ENCODE peak calls at places on chromosomes 5 and 9, in nine cellular contexts. L, B, M, D, E, A, V, O and R are unnamed samples.

GRCh38 chr5:150122158-150122510 is 33.5 kb downstream of the PDGFRB start:
- DNase-seq in E (no peak), V (no peak), A (no peak), B (no peak), M (no peak), D (no peak), O (peak; percentile 57), L (peak; percentile 59), R (peak; percentile 42)

GRCh38 chr9:131889437-131890244 is 149.8 kb upstream of the RAPGEF1 start:
- DNase-seq in D (no peak), M (no peak), B (peak; percentile 21), E (no peak), V (no peak), O (no peak), A (peak; percentile 21), L (no peak), R (no peak)

GRCh38 chr9:128523199-128523925 is 18.8 kb downstream of the GLE1 start:
- DNase-seq in D (no peak), E (no peak), O (no peak), B (peak; percentile 65), V (peak; percentile 70), L (no peak), A (peak; percentile 69), M (peak; percentile 53), R (no peak)

GRCh38 chr5:55558484-55558883 is 23.7 kb upstream of the PLPP1 start:
- DNase-seq in O (no peak), D (no peak), A (no peak), M (no peak), V (no peak), E (no peak), B (no peak), L (no peak), R (no peak)

GRCh38 chr5:58183078-58183885 is 276.6 kb downstream of the PLK2 start:
- DNase-seq in M (no peak), O (no peak), B (no peak), E (no peak), A (no peak), D (no peak), V (no peak), L (no peak), R (no peak)

GRCh38 chr5:57338068-57338848 is 144.4 kb downstream of the ACTBL2 start:
- DNase-seq in D (no peak), L (no peak), M (peak; percentile 35), O (no peak), A (peak; percentile 14), B (no peak), V (peak; percentile 72), E (no peak), R (no peak)

GRCh38 chr9:4862506-4863250 is 69.9 kb downstream of the RCL1 start:
- DNase-seq in E (no peak), L (no peak), A (peak; percentile 74), V (peak; percentile 82), O (no peak), D (no peak), B (peak; percentile 19), M (no peak), R (no peak)

GRCh38 chr5:123538670-123539459 is 26.9 kb downstream of the CSNK1G3 start:
- DNase-seq in L (no peak), B (no peak), M (no peak), A (peak; percentile 55), O (no peak), D (no peak), V (peak; percentile 14), E (no peak), R (peak; percentile 42)

GRCh38 chr5:146574713-146575112 is 58.7 kb upstream of the GPR151 start:
- DNase-seq in A (no peak), V (no peak), M (peak; percentile 50), O (no peak), E (no peak), B (no peak), L (no peak), D (no peak), R (no peak)

GRCh38 chr5:111227805-111228204 is 3.6 kb downstream of the CAMK4 start:
- DNase-seq in B (peak; percentile 83), D (no peak), A (peak; percentile 62), M (no peak), V (peak; percentile 83), L (peak; percentile 38), O (no peak), E (no peak), R (no peak)

GRCh38 chr9:101629624-101630023 is 34.9 kb upstream of the PPP3R2 start:
- DNase-seq in L (no peak), B (no peak), A (no peak), M (no peak), D (no peak), V (no peak), E (no peak), O (no peak), R (no peak)

GRCh38 chr9:110777201-110777842 is 108.7 kb downstream of the MUSK start:
- DNase-seq in M (peak; percentile 36), D (no peak), A (peak; percentile 23), L (no peak), O (no peak), E (no peak), B (peak; percentile 49), V (peak; percentile 78), R (no peak)

GRCh38 chr5:72356361-72356760 is 36.2 kb downstream of the PTCD2 start:
- DNase-seq in D (no peak), A (no peak), E (no peak), B (no peak), L (no peak), M (no peak), O (no peak), V (no peak), R (no peak)